ENCODE peak calls at places on chromosomes 13 and 19, in nine cellular contexts. One of them, this sample, is unnamed.

GRCh38 chr13:44756411-44756810 is 180.3 kb upstream of the TSC22D1 start:
- DNase-seq in activated naive CD8-positive, alpha-beta T cell treated with anti-CD3 and anti-CD28 coated beads, Interleukin-2, amount 50 U/mL, for 24 hours: no peak
- DNase-seq in stimulated activated CD4-positive, alpha-beta T cell treated with anti-CD3 and anti-CD28 coated beads, TNF-alpha, amount 100 ng/mL, for 24 hours: no peak
- DNase-seq in cardiac fibroblast: no peak
- DNase-seq in left cardiac atrium: no peak
- DNase-seq in fibroblast of lung: no peak
- DNase-seq in H54: no peak
- DNase-seq in H1: no peak
- DNase-seq in GM23338: no peak
- DNase-seq in this sample: no peak

GRCh38 chr19:7916137-7916907 is 1.7 kb downstream of the TGFBR3L start:
- DNase-seq in activated naive CD8-positive, alpha-beta T cell treated with anti-CD3 and anti-CD28 coated beads, Interleukin-2, amount 50 U/mL, for 24 hours: peak; percentile 71
- DNase-seq in stimulated activated CD4-positive, alpha-beta T cell treated with anti-CD3 and anti-CD28 coated beads, TNF-alpha, amount 100 ng/mL, for 24 hours: peak; percentile 31
- DNase-seq in cardiac fibroblast: no peak
- DNase-seq in left cardiac atrium: no peak
- DNase-seq in fibroblast of lung: no peak
- DNase-seq in H54: no peak
- DNase-seq in H1: peak; percentile 80
- DNase-seq in GM23338: peak; percentile 71
- DNase-seq in this sample: peak; percentile 38

GRCh38 chr19:3373971-3374368 is 7.6 kb downstream of the NFIC start:
- DNase-seq in activated naive CD8-positive, alpha-beta T cell treated with anti-CD3 and anti-CD28 coated beads, Interleukin-2, amount 50 U/mL, for 24 hours: no peak
- DNase-seq in stimulated activated CD4-positive, alpha-beta T cell treated with anti-CD3 and anti-CD28 coated beads, TNF-alpha, amount 100 ng/mL, for 24 hours: no peak
- DNase-seq in cardiac fibroblast: no peak
- DNase-seq in left cardiac atrium: no peak
- DNase-seq in fibroblast of lung: no peak
- DNase-seq in H54: no peak
- DNase-seq in H1: no peak
- DNase-seq in GM23338: no peak
- DNase-seq in this sample: no peak

GRCh38 chr19:5144545-5145179 is 175.7 kb downstream of the KDM4B start:
- DNase-seq in activated naive CD8-positive, alpha-beta T cell treated with anti-CD3 and anti-CD28 coated beads, Interleukin-2, amount 50 U/mL, for 24 hours: no peak
- DNase-seq in stimulated activated CD4-positive, alpha-beta T cell treated with anti-CD3 and anti-CD28 coated beads, TNF-alpha, amount 100 ng/mL, for 24 hours: no peak
- DNase-seq in cardiac fibroblast: no peak
- DNase-seq in left cardiac atrium: peak; percentile 18
- DNase-seq in fibroblast of lung: no peak
- DNase-seq in H54: no peak
- DNase-seq in H1: no peak
- DNase-seq in GM23338: no peak
- DNase-seq in this sample: no peak

GRCh38 chr13:29991343-29991742 is 140.9 kb upstream of the UBL3 start:
- DNase-seq in activated naive CD8-positive, alpha-beta T cell treated with anti-CD3 and anti-CD28 coated beads, Interleukin-2, amount 50 U/mL, for 24 hours: no peak
- DNase-seq in stimulated activated CD4-positive, alpha-beta T cell treated with anti-CD3 and anti-CD28 coated beads, TNF-alpha, amount 100 ng/mL, for 24 hours: no peak
- DNase-seq in cardiac fibroblast: peak; percentile 53
- DNase-seq in left cardiac atrium: no peak
- DNase-seq in fibroblast of lung: peak; percentile 64
- DNase-seq in H54: peak; percentile 59
- DNase-seq in H1: no peak
- DNase-seq in GM23338: no peak
- DNase-seq in this sample: no peak

GRCh38 chr13:36998624-36999041 is 507 bp downstream of the ALG5 start:
- DNase-seq in activated naive CD8-positive, alpha-beta T cell treated with anti-CD3 and anti-CD28 coated beads, Interleukin-2, amount 50 U/mL, for 24 hours: peak; percentile 22
- DNase-seq in stimulated activated CD4-positive, alpha-beta T cell treated with anti-CD3 and anti-CD28 coated beads, TNF-alpha, amount 100 ng/mL, for 24 hours: no peak
- DNase-seq in cardiac fibroblast: no peak
- DNase-seq in left cardiac atrium: peak; percentile 28
- DNase-seq in fibroblast of lung: no peak
- DNase-seq in H54: no peak
- DNase-seq in H1: peak; percentile 66
- DNase-seq in GM23338: peak; percentile 47
- DNase-seq in this sample: peak; percentile 13

GRCh38 chr13:110548891-110549794 is 12.4 kb downstream of the RAB20 start:
- DNase-seq in activated naive CD8-positive, alpha-beta T cell treated with anti-CD3 and anti-CD28 coated beads, Interleukin-2, amount 50 U/mL, for 24 hours: no peak
- DNase-seq in stimulated activated CD4-positive, alpha-beta T cell treated with anti-CD3 and anti-CD28 coated beads, TNF-alpha, amount 100 ng/mL, for 24 hours: no peak
- DNase-seq in cardiac fibroblast: no peak
- DNase-seq in left cardiac atrium: no peak
- DNase-seq in fibroblast of lung: no peak
- DNase-seq in H54: no peak
- DNase-seq in H1: no peak
- DNase-seq in GM23338: no peak
- DNase-seq in this sample: no peak

GRCh38 chr19:34482380-34483250 is 1.1 kb downstream of the WTIP start:
- DNase-seq in activated naive CD8-positive, alpha-beta T cell treated with anti-CD3 and anti-CD28 coated beads, Interleukin-2, amount 50 U/mL, for 24 hours: no peak
- DNase-seq in stimulated activated CD4-positive, alpha-beta T cell treated with anti-CD3 and anti-CD28 coated beads, TNF-alpha, amount 100 ng/mL, for 24 hours: no peak
- DNase-seq in cardiac fibroblast: peak; percentile 52
- DNase-seq in left cardiac atrium: peak; percentile 61
- DNase-seq in fibroblast of lung: peak; percentile 39
- DNase-seq in H54: no peak
- DNase-seq in H1: peak; percentile 72
- DNase-seq in GM23338: peak; percentile 65
- DNase-seq in this sample: no peak

GRCh38 chr13:24165746-24166145 is 5.2 kb downstream of the SPATA13 start:
- DNase-seq in activated naive CD8-positive, alpha-beta T cell treated with anti-CD3 and anti-CD28 coated beads, Interleukin-2, amount 50 U/mL, for 24 hours: no peak
- DNase-seq in stimulated activated CD4-positive, alpha-beta T cell treated with anti-CD3 and anti-CD28 coated beads, TNF-alpha, amount 100 ng/mL, for 24 hours: no peak
- DNase-seq in cardiac fibroblast: no peak
- DNase-seq in left cardiac atrium: no peak
- DNase-seq in fibroblast of lung: peak; percentile 54
- DNase-seq in H54: no peak
- DNase-seq in H1: no peak
- DNase-seq in GM23338: no peak
- DNase-seq in this sample: no peak

GRCh38 chr19:35265126-35265995 is 3.4 kb upstream of the USF2 start:
- DNase-seq in activated naive CD8-positive, alpha-beta T cell treated with anti-CD3 and anti-CD28 coated beads, Interleukin-2, amount 50 U/mL, for 24 hours: no peak
- DNase-seq in stimulated activated CD4-positive, alpha-beta T cell treated with anti-CD3 and anti-CD28 coated beads, TNF-alpha, amount 100 ng/mL, for 24 hours: no peak
- DNase-seq in cardiac fibroblast: no peak
- DNase-seq in left cardiac atrium: peak; percentile 26
- DNase-seq in fibroblast of lung: no peak
- DNase-seq in H54: no peak
- DNase-seq in H1: no peak
- DNase-seq in GM23338: no peak
- DNase-seq in this sample: no peak

GRCh38 chr13:65378484-65378883 is 1851.7 kb downstream of the PCDH9 start:
- DNase-seq in activated naive CD8-positive, alpha-beta T cell treated with anti-CD3 and anti-CD28 coated beads, Interleukin-2, amount 50 U/mL, for 24 hours: no peak
- DNase-seq in stimulated activated CD4-positive, alpha-beta T cell treated with anti-CD3 and anti-CD28 coated beads, TNF-alpha, amount 100 ng/mL, for 24 hours: no peak
- DNase-seq in cardiac fibroblast: no peak
- DNase-seq in left cardiac atrium: no peak
- DNase-seq in fibroblast of lung: no peak
- DNase-seq in H54: no peak
- DNase-seq in H1: no peak
- DNase-seq in GM23338: peak; percentile 9
- DNase-seq in this sample: no peak

GRCh38 chr13:27404680-27405079 is 19.7 kb upstream of the GTF3A start:
- DNase-seq in activated naive CD8-positive, alpha-beta T cell treated with anti-CD3 and anti-CD28 coated beads, Interleukin-2, amount 50 U/mL, for 24 hours: no peak
- DNase-seq in stimulated activated CD4-positive, alpha-beta T cell treated with anti-CD3 and anti-CD28 coated beads, TNF-alpha, amount 100 ng/mL, for 24 hours: no peak
- DNase-seq in cardiac fibroblast: no peak
- DNase-seq in left cardiac atrium: no peak
- DNase-seq in fibroblast of lung: no peak
- DNase-seq in H54: no peak
- DNase-seq in H1: no peak
- DNase-seq in GM23338: no peak
- DNase-seq in this sample: no peak

GRCh38 chr19:1767464-1767933 is 14.2 kb downstream of the ONECUT3 start:
- DNase-seq in activated naive CD8-positive, alpha-beta T cell treated with anti-CD3 and anti-CD28 coated beads, Interleukin-2, amount 50 U/mL, for 24 hours: peak; percentile 76
- DNase-seq in stimulated activated CD4-positive, alpha-beta T cell treated with anti-CD3 and anti-CD28 coated beads, TNF-alpha, amount 100 ng/mL, for 24 hours: peak; percentile 37
- DNase-seq in cardiac fibroblast: peak; percentile 32
- DNase-seq in left cardiac atrium: no peak
- DNase-seq in fibroblast of lung: no peak
- DNase-seq in H54: peak; percentile 84
- DNase-seq in H1: peak; percentile 95
- DNase-seq in GM23338: no peak
- DNase-seq in this sample: peak; percentile 90

GRCh38 chr19:43362179-43362578 is 8.7 kb downstream of the CD177 start:
- DNase-seq in activated naive CD8-positive, alpha-beta T cell treated with anti-CD3 and anti-CD28 coated beads, Interleukin-2, amount 50 U/mL, for 24 hours: no peak
- DNase-seq in stimulated activated CD4-positive, alpha-beta T cell treated with anti-CD3 and anti-CD28 coated beads, TNF-alpha, amount 100 ng/mL, for 24 hours: no peak
- DNase-seq in cardiac fibroblast: peak; percentile 2
- DNase-seq in left cardiac atrium: no peak
- DNase-seq in fibroblast of lung: no peak
- DNase-seq in H54: no peak
- DNase-seq in H1: no peak
- DNase-seq in GM23338: no peak
- DNase-seq in this sample: no peak

GRCh38 chr19:17441241-17442135 is 7.0 kb downstream of the TMEM221 start:
- DNase-seq in activated naive CD8-positive, alpha-beta T cell treated with anti-CD3 and anti-CD28 coated beads, Interleukin-2, amount 50 U/mL, for 24 hours: peak; percentile 30
- DNase-seq in stimulated activated CD4-positive, alpha-beta T cell treated with anti-CD3 and anti-CD28 coated beads, TNF-alpha, amount 100 ng/mL, for 24 hours: no peak
- DNase-seq in cardiac fibroblast: peak; percentile 47
- DNase-seq in left cardiac atrium: no peak
- DNase-seq in fibroblast of lung: no peak
- DNase-seq in H54: no peak
- DNase-seq in H1: peak; percentile 59
- DNase-seq in GM23338: peak; percentile 75
- DNase-seq in this sample: peak; percentile 46

GRCh38 chr13:98108330-98108729 is 34.6 kb upstream of the FARP1 start:
- DNase-seq in activated naive CD8-positive, alpha-beta T cell treated with anti-CD3 and anti-CD28 coated beads, Interleukin-2, amount 50 U/mL, for 24 hours: no peak
- DNase-seq in stimulated activated CD4-positive, alpha-beta T cell treated with anti-CD3 and anti-CD28 coated beads, TNF-alpha, amount 100 ng/mL, for 24 hours: no peak
- DNase-seq in cardiac fibroblast: peak; percentile 35
- DNase-seq in left cardiac atrium: no peak
- DNase-seq in fibroblast of lung: no peak
- DNase-seq in H54: no peak
- DNase-seq in H1: no peak
- DNase-seq in GM23338: no peak
- DNase-seq in this sample: no peak

This sample was measured in germinal center.